ENCODE peak calls at places on chromosomes 16 and 17, in six cellular contexts. S is pancreas, J is A549, Q is tibial nerve, A is gastrocnemius medialis, B is HCT116. U is an unnamed sample. For H3K4me1 and H3K9me3, the result is how much of the 10 kb centered on the place peaks cover.

GRCh38 chr17:41518789-41519449 is at the start of gene KRT15:
- DNase-seq in Q (no peak), S (no peak), J (no peak), A (no peak), B (no peak), U (no peak)

GRCh38 chr16:17302620-17303019 is 168.1 kb downstream of the XYLT1 start:
- DNase-seq in A (no peak), J (no peak), S (no peak), B (no peak), Q (no peak), U (no peak)

GRCh38 chr16:49462989-49463371 is 89.4 kb downstream of the C16orf78 start:
- DNase-seq in B (no peak), Q (no peak), S (no peak), J (no peak), A (no peak), U (no peak)

GRCh38 chr17:11747441-11747840 is 149.2 kb downstream of the DNAH9 start:
- DNase-seq in J (no peak), B (no peak), A (no peak), Q (no peak), S (no peak), U (no peak)

GRCh38 chr16:11306997-11307638 is 26.0 kb upstream of the PRM1 start:
- DNase-seq in Q (no peak), S (no peak), J (no peak), B (no peak), A (no peak), U (no peak)

GRCh38 chr16:82368041-82368440 is 198.0 kb upstream of the MPHOSPH6 start:
- DNase-seq in Q (no peak), A (no peak), J (peak), S (no peak), B (peak), U (peak)

GRCh38 chr17:6521636-6522035 is 34.7 kb downstream of the PITPNM3 start:
- DNase-seq in Q (no peak), J (no peak), A (no peak), B (no peak), S (no peak), U (no peak)

GRCh38 chr16:46826618-46827017 is 4.4 kb downstream of the C16orf87 start:
- DNase-seq in A (no peak), J (no peak), B (no peak), Q (no peak), S (no peak), U (no peak)

GRCh38 chr16:87461466-87461975 is 31.3 kb downstream of the ZCCHC14 start:
- DNase-seq in Q (peak), B (peak), A (peak), S (peak), J (peak), U (peak)

GRCh38 chr16:58339452-58339938 is 44.7 kb upstream of the PRSS54 start:
- DNase-seq in Q (no peak), B (peak), S (no peak), J (peak), A (no peak), U (no peak)

GRCh38 chr16:57645691-57646387 is 17.4 kb downstream of the ADGRG1 start:
- DNase-seq in J (no peak), B (no peak), S (no peak), Q (no peak), A (peak), U (no peak)

GRCh38 chr17:6162216-6162615 is 92.0 kb downstream of the WSCD1 start:
- DNase-seq in B (no peak), Q (no peak), J (no peak), A (no peak), S (no peak), U (no peak)

GRCh38 chr17:14361945-14362508 is 61.1 kb downstream of the HS3ST3B1 start:
- DNase-seq in Q (no peak), J (peak), S (no peak), B (no peak), A (no peak), U (no peak)

GRCh38 chr16:82082543-82083244 is 47.6 kb downstream of the HSD17B2 start:
- DNase-seq in B (peak), S (no peak), A (no peak), Q (no peak), J (peak), U (no peak)

GRCh38 chr17:33057564-33057963 is 65.9 kb downstream of the SPACA3 start:
- DNase-seq in J (no peak), Q (no peak), A (no peak), B (no peak), S (no peak), U (no peak)

GRCh38 chr16:89561195-89562026 is 929 bp downstream of the RPL13 start:
- DNase-seq in A (no peak), S (peak), Q (no peak), B (no peak), J (no peak), U (no peak)

GRCh38 chr17:6384481-6384880 is 50.4 kb downstream of the AIPL1 start:
- DNase-seq in J (no peak), Q (no peak), B (no peak), A (no peak), S (no peak), U (no peak)

GRCh38 chr17:58403312-58403711 is 14.0 kb downstream of the RNF43 start:
- DNase-seq in A (no peak), S (no peak), J (no peak), Q (no peak), B (no peak), U (peak)

GRCh38 chr16:9077001-9077809 is 14.2 kb upstream of the HAPSTR1 start:
- DNase-seq in J (peak), B (peak), Q (no peak), S (no peak), A (no peak), U (no peak)

GRCh38 chr17:48732688-48733629 is 4.4 kb upstream of the HOXB13 start:
- DNase-seq in A (no peak), Q (no peak), J (no peak), B (no peak), S (no peak), U (no peak)

GRCh38 chr16:23754594-23755483 is at the start of gene CHP2:
- DNase-seq in A (no peak), Q (no peak), B (no peak), J (no peak), S (peak), U (no peak)

GRCh38 chr16:88566158-88566557 is 4.0 kb upstream of the ZC3H18 start:
- DNase-seq in J (no peak), A (no peak), Q (no peak), S (no peak), B (peak), U (no peak)

GRCh38 chr17:68821860-68822693 is 133.1 kb downstream of the ABCA8 start:
- DNase-seq in S (no peak), Q (no peak), B (peak), J (peak), A (no peak), U (no peak)

GRCh38 chr17:50283246-50283645 is 9.0 kb downstream of the TMEM92 start:
- DNase-seq in Q (no peak), J (no peak), B (no peak), A (no peak), S (no peak), U (no peak)

GRCh38 chr16:28977703-28978641 is 3.4 kb downstream of the SPNS1 start:
- DNase-seq in Q (no peak), S (no peak), A (no peak), B (no peak), J (no peak), U (peak)

GRCh38 chr16:52621651-52622050 is 74.7 kb upstream of the TOX3 start:
- DNase-seq in Q (no peak), J (no peak), S (no peak), A (no peak), B (no peak), U (no peak)

GRCh38 chr16:30780021-30780420 is 7.0 kb downstream of the ZNF629 start:
- DNase-seq in Q (no peak), S (no peak), A (no peak), J (no peak), B (no peak), U (no peak)

GRCh38 chr16:11004351-11004750 is 60.0 kb downstream of the CLEC16A start:
- DNase-seq in J (no peak), Q (no peak), A (peak), B (no peak), S (no peak), U (no peak)

GRCh38 chr16:49661465-49662187 is 194.3 kb downstream of the ZNF423 start:
- DNase-seq in A (peak), Q (no peak), S (no peak), J (no peak), B (no peak), U (no peak)

GRCh38 chr17:65794572-65794971 is 233.1 kb upstream of the AXIN2 start:
- DNase-seq in J (peak), A (no peak), Q (no peak), B (peak), S (no peak), U (peak)

GRCh38 chr16:56836410-56836834 is 28.6 kb upstream of the SLC12A3 start:
- DNase-seq in Q (no peak), J (no peak), B (no peak), A (no peak), S (no peak), U (peak)

GRCh38 chr17:21129023-21129681 is 2.4 kb downstream of the DHRS7B start:
- DNase-seq in A (peak), S (no peak), B (no peak), J (peak), Q (no peak), U (peak)

GRCh38 chr16:5615868-5616642 is 518.5 kb upstream of the EEF2KMT start:
- DNase-seq in B (peak), J (peak), A (no peak), S (peak), Q (peak), U (peak)

GRCh38 chr16:74078877-74079586 is 217.6 kb upstream of the PSMD7 start:
- DNase-seq in B (no peak), Q (no peak), A (no peak), J (no peak), S (no peak), U (peak)

GRCh38 chr17:39756376-39757079 is 18.8 kb downstream of the GRB7 start:
- DNase-seq in Q (no peak), S (no peak), A (no peak), B (no peak), J (no peak), U (no peak)

GRCh38 chr17:39753514-39754160 is 15.9 kb downstream of the GRB7 start:
- DNase-seq in J (no peak), A (no peak), S (peak), B (no peak), Q (no peak), U (no peak)

GRCh38 chr17:39754161-39754957 is 16.6 kb downstream of the GRB7 start:
- DNase-seq in S (peak), Q (peak), J (peak), B (peak), A (peak), U (peak)

GRCh38 chr17:39755550-39756375 is 18.0 kb downstream of the GRB7 start:
- DNase-seq in J (no peak), A (no peak), S (no peak), B (no peak), Q (no peak), U (no peak)

GRCh38 chr17:39754958-39755549 is 17.3 kb downstream of the GRB7 start:
- DNase-seq in B (no peak), A (no peak), J (no peak), S (no peak), Q (no peak), U (no peak)
- H3K4me1 ChIP-seq in B (under half), A (under half), J (under half), S (under half), Q (under half), U (under half)

GRCh38 chr16:59758848-59759247 is 1024.7 kb upstream of the GOT2 start:
- DNase-seq in B (no peak), S (no peak), J (no peak), Q (no peak), A (no peak), U (no peak)
- H3K9me3 ChIP-seq in B (under half), S (under half), J (under half), Q (under half), A (under half), U (under half)

DNA sequence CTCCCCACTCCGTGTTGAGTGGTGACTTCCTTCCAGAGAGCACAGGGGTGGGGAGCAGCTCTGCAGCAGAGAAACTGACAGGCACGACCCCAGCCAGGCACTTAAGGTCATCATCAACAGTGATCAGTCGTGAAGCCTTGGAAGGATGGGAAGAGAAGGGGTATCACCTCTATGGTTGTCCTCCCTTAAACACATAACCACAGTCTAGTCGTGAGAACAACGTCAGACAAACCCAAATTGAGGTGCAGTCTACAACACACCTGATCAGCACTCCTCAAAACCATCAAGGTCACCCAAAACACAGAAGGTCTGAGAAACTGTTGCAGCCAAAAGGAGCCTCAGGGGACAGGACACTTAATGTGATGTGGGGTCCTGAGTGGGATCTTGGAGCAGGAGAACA is 68.3 kb downstream of the MPRIP start:
- DNase-seq in S (no peak), J (no peak), B (no peak), A (no peak), Q (no peak), U (no peak)
- H3K4me1 ChIP-seq in S (under half), J (half or more), B (under half), A (half or more), Q (half or more), U (under half)

DNA sequence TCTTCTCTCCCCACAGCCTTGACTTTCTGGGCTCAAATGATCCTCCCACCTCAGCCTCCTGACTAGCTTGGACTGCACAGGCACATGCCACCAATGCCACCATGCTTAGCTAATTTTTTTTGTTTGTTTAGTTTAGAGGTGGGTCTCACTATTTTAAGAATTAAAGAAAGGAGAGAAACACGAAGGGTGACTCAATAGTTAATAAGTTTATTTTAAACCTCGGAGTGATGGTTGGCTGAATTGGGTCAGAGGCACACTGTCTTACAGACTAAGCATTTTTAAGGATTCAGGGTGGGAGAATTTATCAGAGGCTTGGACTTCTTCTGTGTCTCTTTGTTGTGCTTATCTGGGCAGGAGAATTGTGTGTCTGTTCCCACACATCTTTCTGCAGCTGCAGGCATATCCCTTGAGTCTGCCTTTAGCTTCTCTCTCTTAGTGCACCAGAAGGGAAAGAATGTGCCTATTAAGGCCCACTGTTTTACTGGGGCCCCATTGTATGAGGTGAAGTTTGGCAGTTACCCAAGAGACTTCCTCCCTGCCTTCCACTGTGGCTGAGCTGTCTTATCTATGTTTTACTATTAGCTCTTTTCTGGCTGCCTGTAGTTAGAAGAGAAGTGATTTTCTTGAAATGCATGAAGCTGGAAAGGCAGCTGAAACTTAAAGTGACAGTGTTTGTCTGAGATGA is 2172.0 kb downstream of the TP53TG3F start:
- DNase-seq in Q (no peak), S (no peak), B (no peak), A (no peak), J (no peak), U (no peak)
- H3K9me3 ChIP-seq in Q (under half), S (under half), B (under half), A (under half), J (under half), U (under half)

GRCh38 chr16:85571563-85571812 is 41.6 kb upstream of the GSE1 start:
- DNase-seq in S (no peak), A (no peak), J (no peak), Q (no peak), B (no peak), U (no peak)

GRCh38 chr16:85569039-85569614 is 44.0 kb upstream of the GSE1 start:
- DNase-seq in J (no peak), S (no peak), Q (no peak), A (no peak), B (no peak), U (no peak)

GRCh38 chr16:85569615-85570212 is 43.4 kb upstream of the GSE1 start:
- DNase-seq in A (no peak), S (no peak), Q (no peak), B (no peak), J (no peak), U (no peak)

GRCh38 chr16:85570735-85571562 is 42.2 kb upstream of the GSE1 start:
- DNase-seq in A (no peak), Q (no peak), J (no peak), S (no peak), B (no peak), U (no peak)

DNA sequence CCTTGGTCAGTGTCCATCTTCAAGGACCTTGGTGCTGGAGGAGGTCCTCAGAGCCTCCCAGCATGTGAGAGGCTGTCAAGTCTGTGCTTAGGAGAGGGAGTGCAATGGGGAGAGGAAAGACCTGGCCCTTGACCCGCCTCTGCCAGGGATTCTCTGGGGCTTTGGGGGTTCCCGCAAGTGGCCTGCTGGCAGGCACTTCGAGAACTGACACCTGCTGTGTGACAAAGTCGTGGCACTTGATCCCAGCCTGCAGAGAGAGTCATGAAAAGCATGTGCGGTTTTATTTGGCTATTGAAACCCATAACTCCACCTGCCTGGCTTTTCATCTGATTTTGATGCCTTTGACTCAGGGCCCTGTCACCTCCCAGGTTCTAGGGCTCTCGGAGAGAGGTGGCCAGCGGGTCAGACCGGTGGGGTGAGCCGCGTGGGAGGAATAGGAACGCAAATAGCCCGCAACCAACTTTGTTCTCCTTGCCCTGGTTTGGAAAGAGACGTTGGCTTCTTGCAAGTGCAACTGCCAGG is 42.8 kb upstream of the GSE1 start:
- DNase-seq in A (no peak), Q (no peak), B (peak), S (no peak), J (no peak), U (no peak)
- H3K4me1 ChIP-seq in A (under half), Q (under half), B (under half), S (under half), J (under half), U (half or more)

GRCh38 chr16:62829084-62829483 is 792.8 kb upstream of the CDH8 start:
- DNase-seq in A (no peak), J (no peak), B (no peak), S (no peak), Q (no peak), U (no peak)
- H3K9me3 ChIP-seq in A (under half), J (under half), B (under half), S (under half), Q (under half), U (under half)

U was measured in HAP-1.